ENCODE peak calls at places on chromosomes 16 and 17, in six cellular contexts. One of them, this sample, is unnamed.

GRCh38 chr17:38681096-38681495 is 6.3 kb upstream of the EPOP start:
- DNase-seq in left ventricle myocardium inferior: no peak
- DNase-seq in aorta: no peak
- DNase-seq in adipocyte: no peak
- DNase-seq in GM23338: peak; percentile 42
- DNase-seq in stomach: no peak
- DNase-seq in this sample: no peak

GRCh38 chr16:27685802-27686201 is 135.9 kb downstream of the KATNIP start:
- DNase-seq in left ventricle myocardium inferior: no peak
- DNase-seq in aorta: no peak
- DNase-seq in adipocyte: no peak
- DNase-seq in GM23338: no peak
- DNase-seq in stomach: no peak
- DNase-seq in this sample: no peak

GRCh38 chr17:64781810-64782555 is 119.9 kb upstream of the SMURF2 start:
- DNase-seq in aorta: no peak
- DNase-seq in adipocyte: no peak
- DNase-seq in GM23338: peak; percentile 37
- DNase-seq in stomach: no peak
- DNase-seq in left ventricle myocardium inferior: no peak
- DNase-seq in this sample: no peak

GRCh38 chr16:78096386-78096785 is 3.1 kb upstream of the WWOX start:
- DNase-seq in GM23338: no peak
- DNase-seq in stomach: no peak
- DNase-seq in adipocyte: no peak
- DNase-seq in left ventricle myocardium inferior: no peak
- DNase-seq in aorta: no peak
- DNase-seq in this sample: no peak

GRCh38 chr17:7824021-7824924 is 9.7 kb upstream of the KDM6B start:
- DNase-seq in adipocyte: no peak
- DNase-seq in stomach: no peak
- DNase-seq in aorta: peak; percentile 46
- DNase-seq in GM23338: no peak
- DNase-seq in left ventricle myocardium inferior: no peak
- DNase-seq in this sample: no peak

GRCh38 chr16:49560018-49560830 is 186.6 kb downstream of the C16orf78 start:
- DNase-seq in GM23338: no peak
- DNase-seq in aorta: peak; percentile 65
- DNase-seq in left ventricle myocardium inferior: no peak
- DNase-seq in adipocyte: no peak
- DNase-seq in stomach: no peak
- DNase-seq in this sample: no peak

GRCh38 chr16:30183236-30183960 is at the start of gene CORO1A:
- DNase-seq in left ventricle myocardium inferior: peak; percentile 86
- DNase-seq in adipocyte: peak; percentile 91
- DNase-seq in GM23338: peak; percentile 92
- DNase-seq in aorta: peak; percentile 91
- DNase-seq in stomach: peak; percentile 86
- DNase-seq in this sample: peak; percentile 75

GRCh38 chr16:64586756-64587155 is 535.1 kb downstream of the CDH11 start:
- DNase-seq in GM23338: no peak
- DNase-seq in adipocyte: no peak
- DNase-seq in stomach: no peak
- DNase-seq in left ventricle myocardium inferior: no peak
- DNase-seq in aorta: no peak
- DNase-seq in this sample: no peak

GRCh38 chr17:6570731-6571465 is 14.5 kb upstream of the PITPNM3 start:
- DNase-seq in stomach: peak; percentile 10
- DNase-seq in aorta: no peak
- DNase-seq in adipocyte: no peak
- DNase-seq in GM23338: no peak
- DNase-seq in left ventricle myocardium inferior: no peak
- DNase-seq in this sample: no peak

GRCh38 chr16:20023190-20023589 is 50.5 kb downstream of the GPR139 start:
- DNase-seq in GM23338: peak; percentile 70
- DNase-seq in left ventricle myocardium inferior: no peak
- DNase-seq in stomach: no peak
- DNase-seq in aorta: no peak
- DNase-seq in adipocyte: peak; percentile 15
- DNase-seq in this sample: no peak

GRCh38 chr17:28045304-28045703 is 2.8 kb downstream of the NLK start:
- DNase-seq in left ventricle myocardium inferior: no peak
- DNase-seq in adipocyte: no peak
- DNase-seq in stomach: no peak
- DNase-seq in GM23338: peak; percentile 32
- DNase-seq in aorta: no peak
- DNase-seq in this sample: no peak
- H3K4me1 ChIP-seq in left ventricle myocardium inferior: peaks cover 91% of the 10 kb centered on the region
- H3K4me1 ChIP-seq in adipocyte: peaks cover 45% of the 10 kb centered on the region
- H3K4me1 ChIP-seq in stomach: peaks cover 27% of the 10 kb centered on the region
- H3K4me1 ChIP-seq in GM23338: peaks cover 74% of the 10 kb centered on the region
- H3K4me1 ChIP-seq in aorta: no peaks in the 10 kb centered on the region
- H3K4me1 ChIP-seq in this sample: peaks cover 52% of the 10 kb centered on the region

GRCh38 chr16:8941718-8942344 is 21.9 kb downstream of the USP7 start:
- DNase-seq in GM23338: no peak
- DNase-seq in left ventricle myocardium inferior: no peak
- DNase-seq in stomach: no peak
- DNase-seq in aorta: no peak
- DNase-seq in adipocyte: no peak
- DNase-seq in this sample: no peak

GRCh38 chr16:8946544-8946943 is 17.2 kb downstream of the USP7 start:
- DNase-seq in adipocyte: no peak
- DNase-seq in aorta: no peak
- DNase-seq in GM23338: no peak
- DNase-seq in left ventricle myocardium inferior: no peak
- DNase-seq in stomach: no peak
- DNase-seq in this sample: no peak

GRCh38 chr16:8943001-8943763 is 20.5 kb downstream of the USP7 start:
- DNase-seq in aorta: no peak
- DNase-seq in left ventricle myocardium inferior: no peak
- DNase-seq in stomach: no peak
- DNase-seq in adipocyte: no peak
- DNase-seq in GM23338: no peak
- DNase-seq in this sample: no peak

GRCh38 chr16:8945626-8946296 is 17.9 kb downstream of the USP7 start:
- DNase-seq in adipocyte: no peak
- DNase-seq in GM23338: no peak
- DNase-seq in aorta: no peak
- DNase-seq in left ventricle myocardium inferior: no peak
- DNase-seq in stomach: no peak
- DNase-seq in this sample: no peak

DNA sequence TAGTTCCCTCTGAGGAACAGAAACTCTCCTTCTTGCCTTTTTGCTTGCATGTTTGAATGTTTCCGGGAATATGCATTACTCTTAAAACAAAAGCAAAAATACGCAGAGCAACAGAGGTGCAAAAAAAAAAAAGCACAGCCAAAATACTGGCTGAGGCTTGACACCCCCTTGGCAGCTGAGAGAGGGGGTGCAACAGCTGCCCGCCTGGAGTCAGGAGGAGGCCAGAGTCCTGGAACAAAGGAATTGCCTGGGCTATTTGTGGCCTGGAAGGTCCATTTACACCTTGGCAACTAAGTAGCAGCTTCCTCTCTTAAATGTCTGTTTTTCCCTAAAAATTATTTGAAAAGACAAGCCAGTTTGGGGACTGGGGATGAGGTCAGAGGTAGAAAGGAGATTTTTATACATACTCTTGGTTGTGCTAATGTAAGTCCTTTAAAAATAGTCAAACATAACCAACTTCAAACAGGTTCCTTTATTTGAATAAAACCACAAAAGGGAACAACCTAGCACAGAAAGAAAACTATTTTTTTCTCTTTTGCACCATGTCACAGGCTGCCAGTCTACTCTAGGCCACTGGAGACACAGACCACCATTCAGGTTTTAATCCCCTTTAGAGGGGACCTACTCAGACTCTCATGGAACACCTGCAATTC is 19.5 kb downstream of the USP7 start:
- DNase-seq in GM23338: no peak
- DNase-seq in left ventricle myocardium inferior: no peak
- DNase-seq in stomach: no peak
- DNase-seq in aorta: no peak
- DNase-seq in adipocyte: no peak
- DNase-seq in this sample: no peak
- H3K4me1 ChIP-seq in GM23338: peaks cover 69% of the 10 kb centered on the region
- H3K4me1 ChIP-seq in left ventricle myocardium inferior: peaks cover 97% of the 10 kb centered on the region
- H3K4me1 ChIP-seq in stomach: peaks cover 73% of the 10 kb centered on the region
- H3K4me1 ChIP-seq in aorta: no peaks in the 10 kb centered on the region
- H3K4me1 ChIP-seq in adipocyte: peaks cover 3% of the 10 kb centered on the region
- H3K4me1 ChIP-seq in this sample: peaks cover 87% of the 10 kb centered on the region

GRCh38 chr17:76547183-76547641 is 7.4 kb downstream of the PRCD start:
- DNase-seq in stomach: peak; percentile 51
- DNase-seq in GM23338: peak; percentile 92
- DNase-seq in aorta: no peak
- DNase-seq in left ventricle myocardium inferior: peak; percentile 47
- DNase-seq in adipocyte: peak; percentile 84
- DNase-seq in this sample: peak; percentile 46

GRCh38 chr17:76549539-76549938 is 9.7 kb downstream of the PRCD start:
- DNase-seq in adipocyte: no peak
- DNase-seq in left ventricle myocardium inferior: no peak
- DNase-seq in stomach: no peak
- DNase-seq in GM23338: no peak
- DNase-seq in aorta: no peak
- DNase-seq in this sample: no peak

GRCh38 chr17:76549215-76549518 is 9.3 kb downstream of the PRCD start:
- DNase-seq in aorta: no peak
- DNase-seq in left ventricle myocardium inferior: peak; percentile 11
- DNase-seq in stomach: no peak
- DNase-seq in GM23338: no peak
- DNase-seq in adipocyte: no peak
- DNase-seq in this sample: no peak

GRCh38 chr17:76547642-76548202 is 7.9 kb downstream of the PRCD start:
- DNase-seq in stomach: no peak
- DNase-seq in GM23338: no peak
- DNase-seq in adipocyte: no peak
- DNase-seq in left ventricle myocardium inferior: no peak
- DNase-seq in aorta: no peak
- DNase-seq in this sample: no peak

DNA sequence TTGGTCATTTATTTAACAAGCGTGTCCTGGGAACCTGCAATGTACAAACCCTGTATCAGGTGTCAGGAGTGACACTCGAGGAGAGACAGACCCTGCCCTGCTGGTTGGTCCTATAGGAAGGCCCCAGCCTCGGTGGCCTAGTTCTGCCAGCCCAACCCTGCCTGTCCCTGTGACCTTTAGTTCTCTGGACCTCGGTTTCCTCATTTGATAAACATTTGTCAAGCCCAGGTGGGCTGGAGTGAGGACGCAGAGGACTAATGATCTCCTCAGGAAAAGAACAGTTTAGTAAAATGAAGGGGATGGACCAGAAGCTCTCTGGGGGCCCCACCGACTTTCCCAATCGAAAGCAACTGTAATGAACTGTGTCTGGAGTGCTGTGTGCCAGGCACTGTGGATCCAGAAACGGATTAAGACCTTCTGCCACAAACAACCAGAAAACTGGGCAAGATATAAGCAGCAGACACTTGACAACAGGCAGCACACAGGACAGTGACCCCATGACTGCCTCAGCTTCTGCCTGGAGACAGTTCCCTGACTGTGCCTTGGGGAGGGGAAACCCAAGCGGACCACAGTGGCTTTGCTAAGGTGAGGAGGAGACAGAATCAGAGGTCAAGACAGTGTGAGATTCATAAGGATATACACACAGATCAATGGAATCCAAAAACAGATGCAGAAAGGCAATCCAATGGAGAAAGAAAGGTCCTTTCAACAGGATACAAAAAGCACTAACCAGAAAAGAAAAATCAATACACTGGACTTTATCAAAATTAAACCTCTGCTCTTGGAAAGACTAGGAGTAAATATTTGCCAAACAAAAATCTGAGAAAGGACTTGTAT is 8.8 kb downstream of the PRCD start:
- DNase-seq in adipocyte: no peak
- DNase-seq in left ventricle myocardium inferior: no peak
- DNase-seq in GM23338: peak; percentile 1
- DNase-seq in aorta: no peak
- DNase-seq in stomach: no peak
- DNase-seq in this sample: no peak
- H3K4me1 ChIP-seq in adipocyte: peaks cover 54% of the 10 kb centered on the region
- H3K4me1 ChIP-seq in left ventricle myocardium inferior: peaks cover 62% of the 10 kb centered on the region
- H3K4me1 ChIP-seq in GM23338: peaks cover 12% of the 10 kb centered on the region
- H3K4me1 ChIP-seq in aorta: no peaks in the 10 kb centered on the region
- H3K4me1 ChIP-seq in stomach: peaks cover 42% of the 10 kb centered on the region
- H3K4me1 ChIP-seq in this sample: peaks cover 64% of the 10 kb centered on the region

GRCh38 chr17:49753959-49754391 is 10.0 kb downstream of the FAM117A start:
- DNase-seq in aorta: no peak
- DNase-seq in adipocyte: no peak
- DNase-seq in GM23338: no peak
- DNase-seq in stomach: no peak
- DNase-seq in left ventricle myocardium inferior: peak; percentile 46
- DNase-seq in this sample: no peak

GRCh38 chr17:49749730-49750129 is 14.2 kb downstream of the FAM117A start:
- DNase-seq in GM23338: no peak
- DNase-seq in stomach: no peak
- DNase-seq in adipocyte: no peak
- DNase-seq in aorta: no peak
- DNase-seq in left ventricle myocardium inferior: no peak
- DNase-seq in this sample: no peak

GRCh38 chr17:49748791-49749190 is 15.1 kb downstream of the FAM117A start:
- DNase-seq in stomach: no peak
- DNase-seq in GM23338: no peak
- DNase-seq in left ventricle myocardium inferior: no peak
- DNase-seq in aorta: no peak
- DNase-seq in adipocyte: no peak
- DNase-seq in this sample: no peak

GRCh38 chr17:49755681-49756283 is 8.1 kb downstream of the FAM117A start:
- DNase-seq in GM23338: no peak
- DNase-seq in stomach: no peak
- DNase-seq in aorta: no peak
- DNase-seq in adipocyte: no peak
- DNase-seq in left ventricle myocardium inferior: no peak
- DNase-seq in this sample: no peak

GRCh38 chr17:49752508-49752907 is 11.4 kb downstream of the FAM117A start:
- DNase-seq in aorta: no peak
- DNase-seq in adipocyte: no peak
- DNase-seq in GM23338: no peak
- DNase-seq in left ventricle myocardium inferior: no peak
- DNase-seq in stomach: no peak
- DNase-seq in this sample: no peak
- H3K4me1 ChIP-seq in aorta: no peaks in the 10 kb centered on the region
- H3K4me1 ChIP-seq in adipocyte: peaks cover 9% of the 10 kb centered on the region
- H3K4me1 ChIP-seq in GM23338: peaks cover 11% of the 10 kb centered on the region
- H3K4me1 ChIP-seq in left ventricle myocardium inferior: peaks cover 64% of the 10 kb centered on the region
- H3K4me1 ChIP-seq in stomach: no peaks in the 10 kb centered on the region
- H3K4me1 ChIP-seq in this sample: no peaks in the 10 kb centered on the region

This sample was measured in gastrocnemius medialis.